ENCODE peak calls at places on chromosome 22, in ten cellular contexts. V is B cell; M is fibroblast of pulmonary artery; C is GM12865; K is pancreas; S is BJ; P is HFF-Myc; G is CD8-positive, alpha-beta T cell; J is tibial artery; F is hepatocyte. N is an unnamed sample.
A peak's percentile ranks its signal among the peaks of the same experiment; 100 is the strongest.

GRCh38 chr22:37193629-37194191 is 5.7 kb upstream of the C1QTNF6 start:
- DNase-seq in V (no peak), M (peak; percentile 67), C (peak; percentile 49), K (no peak), S (no peak), P (no peak), G (no peak), J (no peak), F (no peak), N (peak; percentile 61)

GRCh38 chr22:37274380-37274862 is 7.9 kb upstream of the CYTH4 start:
- DNase-seq in V (no peak), M (no peak), C (peak; percentile 62), K (peak; percentile 49), S (no peak), P (no peak), G (no peak), J (peak; percentile 81), F (no peak), N (peak; percentile 63)

GRCh38 chr22:30754521-30754920 is 59.8 kb downstream of the OSBP2 start:
- DNase-seq in V (no peak), M (no peak), C (no peak), K (no peak), S (no peak), P (no peak), G (no peak), J (no peak), F (no peak), N (no peak)

GRCh38 chr22:25930083-25930482 is 188.1 kb downstream of the MYO18B start:
- DNase-seq in V (no peak), M (no peak), C (no peak), K (no peak), S (no peak), P (no peak), G (no peak), J (no peak), F (no peak), N (no peak)

GRCh38 chr22:16949561-16949960 is 58.5 kb downstream of the GAB4 start:
- DNase-seq in V (no peak), M (no peak), C (peak; percentile 47), K (no peak), S (no peak), P (no peak), G (no peak), J (no peak), F (no peak), N (peak; percentile 11)

GRCh38 chr22:24583221-24583971 is 9.5 kb downstream of the LRRC75B start:
- DNase-seq in V (no peak), M (peak; percentile 40), C (no peak), K (no peak), S (no peak), P (no peak), G (no peak), J (no peak), F (peak; percentile 58), N (no peak)

GRCh38 chr22:27723708-27724107 is 77.8 kb downstream of the MN1 start:
- DNase-seq in V (no peak), M (no peak), C (no peak), K (no peak), S (no peak), P (no peak), G (no peak), J (no peak), F (no peak), N (no peak)

GRCh38 chr22:43923191-43923590 is 414 bp upstream of the PNPLA3 start:
- DNase-seq in V (peak; percentile 36), M (no peak), C (peak; percentile 13), K (no peak), S (no peak), P (no peak), G (no peak), J (no peak), F (no peak), N (peak; percentile 65)

GRCh38 chr22:50641696-50642607 is 14.0 kb upstream of the ARSA start:
- DNase-seq in V (no peak), M (peak; percentile 48), C (peak; percentile 13), K (no peak), S (no peak), P (no peak), G (no peak), J (no peak), F (peak; percentile 71), N (no peak)

DNA sequence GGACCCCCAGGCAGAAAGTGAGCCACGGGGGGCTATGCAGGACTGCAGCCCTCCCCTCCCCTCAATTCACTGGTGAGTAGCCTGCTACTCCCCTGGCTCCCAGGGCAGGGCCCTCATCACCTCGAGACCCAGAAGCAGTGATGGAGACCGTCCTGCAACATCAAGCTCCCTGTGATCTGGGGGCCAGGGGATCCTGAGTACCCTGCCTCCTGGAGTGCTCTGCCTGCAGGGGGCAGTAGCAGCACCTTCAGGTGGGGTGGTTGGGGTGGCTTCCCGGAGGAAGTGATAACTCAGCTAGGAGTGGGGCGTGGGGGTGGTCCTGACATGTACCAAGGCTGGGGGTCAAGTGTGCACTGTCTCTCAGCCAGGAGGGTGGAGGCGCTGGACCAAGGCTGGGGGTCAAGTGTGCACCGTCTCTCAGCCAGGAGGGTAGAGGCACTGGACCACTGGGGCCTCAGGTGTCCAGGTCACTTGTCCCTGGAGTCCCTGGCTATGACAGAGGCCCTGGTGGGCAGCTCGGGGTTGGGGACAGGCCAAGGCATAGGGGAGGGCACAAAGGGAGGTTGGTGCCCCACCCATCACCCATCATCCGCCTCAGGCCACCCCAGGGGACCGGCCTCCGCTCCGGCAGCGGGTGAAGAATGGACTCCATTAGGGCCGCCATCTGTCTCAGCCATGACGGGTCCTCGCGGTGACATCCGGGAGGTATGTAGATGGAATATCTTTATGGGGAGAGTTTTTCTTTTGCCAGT is 9.4 kb downstream of the RTN4R start:
- DNase-seq in V (no peak), M (no peak), C (peak; percentile 31), K (no peak), S (no peak), P (no peak), G (no peak), J (no peak), F (no peak), N (peak; percentile 55)
- TF ChIP-seq CTCF in V (no peak), M (peak; percentile 13), C (peak; percentile 56), K (no peak), S (peak; percentile 30), P (peak; percentile 53), G (peak; percentile 19), J (no peak), F (no peak), N (peak; percentile 29)

GRCh38 chr22:47582067-47582466 is 819.6 kb downstream of the TBC1D22A start:
- DNase-seq in V (no peak), M (no peak), C (no peak), K (no peak), S (no peak), P (no peak), G (no peak), J (no peak), F (no peak), N (no peak)
- TF ChIP-seq CTCF in V (no peak), M (no peak), C (no peak), K (no peak), S (no peak), P (no peak), G (no peak), J (no peak), F (no peak), N (no peak)

GRCh38 chr22:46993626-46994025 is 231.2 kb downstream of the TBC1D22A start:
- DNase-seq in V (no peak), M (no peak), C (no peak), K (peak; percentile 77), S (no peak), P (no peak), G (no peak), J (no peak), F (no peak), N (no peak)
- TF ChIP-seq CTCF in V (no peak), M (no peak), C (no peak), K (no peak), S (no peak), P (no peak), G (no peak), J (no peak), F (no peak), N (no peak)

GRCh38 chr22:22877523-22878210 is 9.9 kb upstream of the IGLL5 start:
- DNase-seq in V (peak; percentile 70), M (peak; percentile 68), C (peak; percentile 60), K (no peak), S (no peak), P (peak; percentile 7), G (peak; percentile 56), J (no peak), F (peak; percentile 78), N (peak; percentile 56)
- TF ChIP-seq CTCF in V (peak; percentile 67), M (peak; percentile 82), C (peak; percentile 55), K (peak; percentile 61), S (peak; percentile 79), P (peak; percentile 81), G (peak; percentile 78), J (peak; percentile 21), F (peak; percentile 68), N (peak; percentile 96)

GRCh38 chr22:49243965-49244364 is 583.7 kb downstream of the BRD1 start:
- DNase-seq in V (no peak), M (no peak), C (no peak), K (no peak), S (no peak), P (no peak), G (no peak), J (peak; percentile 50), F (no peak), N (no peak)

GRCh38 chr22:49242480-49242879 is 585.2 kb downstream of the BRD1 start:
- DNase-seq in V (no peak), M (no peak), C (no peak), K (no peak), S (no peak), P (no peak), G (no peak), J (no peak), F (no peak), N (no peak)

GRCh38 chr22:49244466-49245420 is 582.9 kb downstream of the BRD1 start:
- DNase-seq in V (no peak), M (no peak), C (no peak), K (no peak), S (no peak), P (no peak), G (no peak), J (peak; percentile 38), F (no peak), N (no peak)

GRCh38 chr22:49241174-49241851 is 586.4 kb downstream of the BRD1 start:
- DNase-seq in V (no peak), M (no peak), C (no peak), K (no peak), S (no peak), P (no peak), G (no peak), J (peak; percentile 42), F (no peak), N (no peak)

GRCh38 chr22:49243335-49243734 is 584.3 kb downstream of the BRD1 start:
- DNase-seq in V (no peak), M (no peak), C (no peak), K (no peak), S (no peak), P (no peak), G (no peak), J (no peak), F (no peak), N (no peak)
- TF ChIP-seq CTCF in V (no peak), M (no peak), C (no peak), K (no peak), S (no peak), P (no peak), G (no peak), J (no peak), F (no peak), N (no peak)

GRCh38 chr22:35102663-35103062 is 36.7 kb downstream of the ISX start:
- DNase-seq in V (no peak), M (peak; percentile 2), C (peak; percentile 79), K (no peak), S (no peak), P (no peak), G (no peak), J (no peak), F (peak; percentile 77), N (peak; percentile 41)
- TF ChIP-seq CTCF in V (no peak), M (no peak), C (peak; percentile 17), K (no peak), S (no peak), P (no peak), G (no peak), J (no peak), F (no peak), N (peak; percentile 18)

N was measured in GM20000.